ENCODE peak calls at places on chromosomes 5 and 9, in four cellular contexts. One of them, this sample, is unnamed.

GRCh38 chr5:2686725-2687124 is 64.8 kb downstream of the IRX2 start:
- DNase-seq in body of pancreas: no peak
- DNase-seq in mammary epithelial cell: no peak
- DNase-seq in right atrium auricular region: no peak
- DNase-seq in this sample: no peak

GRCh38 chr5:139271201-139272027 is 22.1 kb upstream of the MATR3 start:
- DNase-seq in mammary epithelial cell: peak
- DNase-seq in right atrium auricular region: no peak
- DNase-seq in body of pancreas: peak
- DNase-seq in this sample: no peak

GRCh38 chr5:5275211-5275610 is 135.1 kb downstream of the ADAMTS16 start:
- DNase-seq in body of pancreas: no peak
- DNase-seq in right atrium auricular region: no peak
- DNase-seq in mammary epithelial cell: no peak
- DNase-seq in this sample: no peak

GRCh38 chr9:131304676-131305366 is 15.3 kb downstream of the PLPP7 start:
- DNase-seq in right atrium auricular region: no peak
- DNase-seq in body of pancreas: no peak
- DNase-seq in mammary epithelial cell: no peak
- DNase-seq in this sample: no peak

GRCh38 chr9:134284273-134284672 is 42.0 kb upstream of the RXRA start:
- DNase-seq in right atrium auricular region: peak
- DNase-seq in mammary epithelial cell: no peak
- DNase-seq in body of pancreas: peak
- DNase-seq in this sample: no peak

GRCh38 chr5:132052520-132052919 is 7.9 kb upstream of the IL3 start:
- DNase-seq in right atrium auricular region: peak
- DNase-seq in mammary epithelial cell: no peak
- DNase-seq in body of pancreas: no peak
- DNase-seq in this sample: no peak

GRCh38 chr5:122097391-122097790 is 19.3 kb upstream of the LOX start:
- DNase-seq in body of pancreas: no peak
- DNase-seq in mammary epithelial cell: no peak
- DNase-seq in right atrium auricular region: no peak
- DNase-seq in this sample: no peak

GRCh38 chr9:134146774-134147493 is 11.1 kb downstream of the WDR5 start:
- DNase-seq in right atrium auricular region: no peak
- DNase-seq in body of pancreas: no peak
- DNase-seq in mammary epithelial cell: peak
- DNase-seq in this sample: peak

GRCh38 chr9:131997779-131998178 is 81.9 kb downstream of the MED27 start:
- DNase-seq in body of pancreas: peak
- DNase-seq in mammary epithelial cell: no peak
- DNase-seq in right atrium auricular region: no peak
- DNase-seq in this sample: no peak

GRCh38 chr9:127868278-127868903 is 9.1 kb downstream of the AK1 start:
- DNase-seq in body of pancreas: no peak
- DNase-seq in mammary epithelial cell: no peak
- DNase-seq in right atrium auricular region: no peak
- DNase-seq in this sample: no peak
- H3K27ac ChIP-seq in body of pancreas: no peak
- H3K27ac ChIP-seq in mammary epithelial cell: no peak
- H3K27ac ChIP-seq in right atrium auricular region: peak
- H3K27ac ChIP-seq in this sample: no peak

DNA sequence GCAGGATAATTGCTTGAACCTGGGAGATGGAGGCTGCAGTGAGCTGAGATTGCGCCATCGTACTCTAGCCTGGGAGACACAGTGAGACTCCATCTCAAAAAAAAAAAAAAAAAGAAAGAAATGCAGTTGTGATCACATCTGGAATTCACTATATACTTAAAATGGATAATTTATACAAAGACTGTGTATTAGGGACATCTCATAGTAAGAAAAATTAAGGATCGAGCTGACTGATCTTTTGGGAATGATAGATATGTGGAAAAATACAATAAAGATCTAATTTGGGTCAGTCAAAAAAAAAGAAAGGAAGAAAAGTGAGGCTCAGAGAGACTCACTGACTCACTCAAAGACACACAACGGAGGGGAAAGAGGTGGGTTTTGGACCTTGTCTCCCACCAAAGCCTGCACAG is 73.2 kb upstream of the STXBP1 start:
- DNase-seq in mammary epithelial cell: no peak
- DNase-seq in body of pancreas: no peak
- DNase-seq in right atrium auricular region: no peak
- DNase-seq in this sample: no peak
- H3K27ac ChIP-seq in mammary epithelial cell: no peak
- H3K27ac ChIP-seq in body of pancreas: peak
- H3K27ac ChIP-seq in right atrium auricular region: peak
- H3K27ac ChIP-seq in this sample: peak

GRCh38 chr9:110745656-110746055 is 77.1 kb downstream of the MUSK start:
- DNase-seq in body of pancreas: no peak
- DNase-seq in right atrium auricular region: no peak
- DNase-seq in mammary epithelial cell: peak
- DNase-seq in this sample: no peak
- H3K27ac ChIP-seq in body of pancreas: no peak
- H3K27ac ChIP-seq in right atrium auricular region: peak
- H3K27ac ChIP-seq in mammary epithelial cell: no peak
- H3K27ac ChIP-seq in this sample: peak

GRCh38 chr5:172760136-172760535 is 10.9 kb downstream of the DUSP1 start:
- DNase-seq in mammary epithelial cell: no peak
- DNase-seq in body of pancreas: no peak
- DNase-seq in right atrium auricular region: no peak
- DNase-seq in this sample: no peak
- H3K27ac ChIP-seq in mammary epithelial cell: no peak
- H3K27ac ChIP-seq in body of pancreas: no peak
- H3K27ac ChIP-seq in right atrium auricular region: no peak
- H3K27ac ChIP-seq in this sample: no peak

GRCh38 chr9:72297516-72297915 is 67.5 kb downstream of the ZFAND5 start:
- DNase-seq in right atrium auricular region: no peak
- DNase-seq in mammary epithelial cell: no peak
- DNase-seq in body of pancreas: no peak
- DNase-seq in this sample: no peak

GRCh38 chr9:72304538-72304937 is 60.5 kb downstream of the ZFAND5 start:
- DNase-seq in mammary epithelial cell: no peak
- DNase-seq in body of pancreas: no peak
- DNase-seq in right atrium auricular region: no peak
- DNase-seq in this sample: no peak

GRCh38 chr9:72299017-72299603 is 65.9 kb downstream of the ZFAND5 start:
- DNase-seq in mammary epithelial cell: no peak
- DNase-seq in right atrium auricular region: no peak
- DNase-seq in body of pancreas: no peak
- DNase-seq in this sample: no peak

GRCh38 chr9:72305102-72305546 is 59.9 kb downstream of the ZFAND5 start:
- DNase-seq in mammary epithelial cell: no peak
- DNase-seq in body of pancreas: peak
- DNase-seq in right atrium auricular region: peak
- DNase-seq in this sample: peak

GRCh38 chr9:72300884-72301283 is 64.1 kb downstream of the ZFAND5 start:
- DNase-seq in mammary epithelial cell: no peak
- DNase-seq in body of pancreas: no peak
- DNase-seq in right atrium auricular region: no peak
- DNase-seq in this sample: no peak
- H3K27ac ChIP-seq in mammary epithelial cell: no peak
- H3K27ac ChIP-seq in body of pancreas: no peak
- H3K27ac ChIP-seq in right atrium auricular region: no peak
- H3K27ac ChIP-seq in this sample: no peak

DNA sequence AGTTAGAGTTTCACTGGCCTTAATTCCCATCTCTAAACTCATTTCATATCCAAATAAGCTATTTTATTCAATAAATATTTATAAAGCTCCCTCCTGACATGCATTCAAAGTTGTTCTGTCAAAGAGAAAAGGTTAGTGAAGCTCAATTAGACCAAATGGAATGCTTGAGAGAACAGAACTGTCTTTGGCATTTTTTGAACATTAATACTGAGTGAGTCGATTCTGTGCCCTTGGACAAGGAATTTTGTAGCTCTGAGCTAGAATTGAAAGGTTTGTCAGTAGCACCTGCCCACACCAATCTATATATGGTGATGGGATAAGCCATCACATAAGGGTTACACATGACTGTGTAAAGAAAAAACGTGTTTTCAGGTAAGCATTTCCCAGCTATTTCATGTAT is 631.2 kb upstream of the CCNG1 start:
- DNase-seq in body of pancreas: no peak
- DNase-seq in mammary epithelial cell: no peak
- DNase-seq in right atrium auricular region: no peak
- DNase-seq in this sample: no peak
- H3K27ac ChIP-seq in body of pancreas: no peak
- H3K27ac ChIP-seq in mammary epithelial cell: no peak
- H3K27ac ChIP-seq in right atrium auricular region: no peak
- H3K27ac ChIP-seq in this sample: no peak

GRCh38 chr9:97982191-97982718 is 886 bp upstream of the ANP32B start:
- DNase-seq in body of pancreas: no peak
- DNase-seq in right atrium auricular region: no peak
- DNase-seq in mammary epithelial cell: no peak
- DNase-seq in this sample: no peak
- H3K27ac ChIP-seq in body of pancreas: peak
- H3K27ac ChIP-seq in right atrium auricular region: peak
- H3K27ac ChIP-seq in mammary epithelial cell: peak
- H3K27ac ChIP-seq in this sample: peak

GRCh38 chr9:92965759-92966517 is 18.6 kb downstream of the FGD3 start:
- DNase-seq in right atrium auricular region: no peak
- DNase-seq in body of pancreas: no peak
- DNase-seq in mammary epithelial cell: no peak
- DNase-seq in this sample: no peak
- H3K27ac ChIP-seq in right atrium auricular region: no peak
- H3K27ac ChIP-seq in body of pancreas: no peak
- H3K27ac ChIP-seq in mammary epithelial cell: no peak
- H3K27ac ChIP-seq in this sample: no peak